ENCODE peak calls at places on chromosomes 3 and 15, in ten cellular contexts. U is GM13977; Q is hippocampal formation; R is adrenal gland; N is iPS-NIHi11; X is ACHN; J is HFFc6; F is neural crest cell; T is nucleus accumbens; B is activated CD4-positive, alpha-beta T cell treated with anti-CD3 and anti-CD28 coated beads, Interleukin-2, amount 50 U/mL, for 1 hour. P is an unnamed sample.
A peak's percentile ranks its signal among the peaks of the same experiment; 100 is the strongest.

GRCh38 chr3:52112056-52112455 is 42.2 kb downstream of the POC1A start:
- DNase-seq in U (no peak), Q (no peak), R (no peak), N (no peak), X (no peak), J (no peak), F (no peak), T (no peak), B (no peak), P (no peak)

GRCh38 chr15:40162552-40162951 is 1.7 kb downstream of the BUB1B start:
- DNase-seq in U (no peak), Q (no peak), R (no peak), N (no peak), X (no peak), J (no peak), F (no peak), T (no peak), B (no peak), P (no peak)

GRCh38 chr15:59553879-59554735 is 57.5 kb upstream of the GCNT3 start:
- DNase-seq in U (no peak), Q (no peak), R (no peak), N (no peak), X (no peak), J (peak; percentile 12), F (no peak), T (no peak), B (no peak), P (no peak)

GRCh38 chr3:141653872-141654271 is 84.2 kb upstream of the RNF7 start:
- DNase-seq in U (no peak), Q (no peak), R (no peak), N (no peak), X (no peak), J (no peak), F (no peak), T (no peak), B (no peak), P (no peak)

GRCh38 chr3:29914861-29915524 is 634.1 kb downstream of the RBMS3 start:
- DNase-seq in U (no peak), Q (no peak), R (no peak), N (no peak), X (no peak), J (peak; percentile 72), F (no peak), T (no peak), B (no peak), P (no peak)

GRCh38 chr3:30232142-30232541 is 374.3 kb upstream of the TGFBR2 start:
- DNase-seq in U (no peak), Q (no peak), R (no peak), N (no peak), X (no peak), J (peak; percentile 82), F (no peak), T (no peak), B (no peak), P (no peak)

GRCh38 chr3:76436895-76437294 is 603.0 kb upstream of the ROBO2 start:
- DNase-seq in U (no peak), Q (no peak), R (no peak), N (no peak), X (no peak), J (no peak), F (no peak), T (no peak), B (no peak), P (no peak)

GRCh38 chr3:1752205-1752604 is 346.5 kb upstream of the CNTN4 start:
- DNase-seq in U (no peak), Q (no peak), R (no peak), N (no peak), X (no peak), J (no peak), F (no peak), T (no peak), B (no peak), P (no peak)

GRCh38 chr15:98433302-98433701 is 215.0 kb upstream of the IGF1R start:
- DNase-seq in U (no peak), Q (no peak), R (no peak), N (no peak), X (no peak), J (no peak), F (no peak), T (no peak), B (no peak), P (no peak)

GRCh38 chr3:50503947-50504346 is 513 bp upstream of the CACNA2D2 start:
- DNase-seq in U (no peak), Q (no peak), R (no peak), N (no peak), X (no peak), J (no peak), F (peak; percentile 14), T (no peak), B (no peak), P (no peak)

GRCh38 chr3:135895106-135895733 is 70.3 kb upstream of the PPP2R3A start:
- DNase-seq in U (peak; percentile 26), Q (peak; percentile 55), R (peak; percentile 86), N (peak; percentile 63), X (peak; percentile 86), J (peak; percentile 73), F (peak; percentile 77), T (peak; percentile 66), B (peak; percentile 17), P (peak; percentile 20)

GRCh38 chr3:13411186-13411860 is 8.8 kb downstream of the NUP210 start:
- DNase-seq in U (no peak), Q (peak; percentile 21), R (no peak), N (no peak), X (no peak), J (no peak), F (no peak), T (no peak), B (no peak), P (no peak)

GRCh38 chr3:47577583-47578118 is 1.0 kb downstream of the CSPG5 start:
- DNase-seq in U (no peak), Q (no peak), R (peak; percentile 23), N (peak; percentile 62), X (no peak), J (no peak), F (peak; percentile 28), T (no peak), B (no peak), P (no peak)

GRCh38 chr3:185942396-185942795 is 4.6 kb upstream of the TRA2B start:
- DNase-seq in U (no peak), Q (no peak), R (no peak), N (no peak), X (no peak), J (no peak), F (no peak), T (no peak), B (no peak), P (no peak)

GRCh38 chr3:156148946-156149348 is 28.6 kb downstream of the KCNAB1 start:
- DNase-seq in U (no peak), Q (peak; percentile 18), R (peak; percentile 27), N (no peak), X (no peak), J (no peak), F (no peak), T (no peak), B (no peak), P (no peak)

GRCh38 chr3:55060921-55061555 is 133.2 kb upstream of the LRTM1 start:
- DNase-seq in U (no peak), Q (no peak), R (no peak), N (no peak), X (no peak), J (no peak), F (no peak), T (no peak), B (no peak), P (no peak)

GRCh38 chr3:13526626-13526949 is 22.3 kb upstream of the FBLN2 start:
- DNase-seq in U (no peak), Q (no peak), R (no peak), N (no peak), X (no peak), J (no peak), F (no peak), T (no peak), B (no peak), P (no peak)

GRCh38 chr3:123353852-123354238 is 95.0 kb downstream of the ADCY5 start:
- DNase-seq in U (no peak), Q (no peak), R (no peak), N (no peak), X (no peak), J (peak; percentile 38), F (no peak), T (no peak), B (no peak), P (no peak)

GRCh38 chr3:7171493-7171892 is 310.6 kb downstream of the GRM7 start:
- DNase-seq in U (no peak), Q (no peak), R (no peak), N (no peak), X (no peak), J (no peak), F (no peak), T (no peak), B (no peak), P (no peak)